ENCODE peak calls at places on chromosomes 12 and 14, in seven cellular contexts. O, U, A, C, B, T and R are unnamed samples.
A peak's percentile ranks its signal among the peaks of the same experiment; 100 is the strongest.

GRCh38 chr12:89278862-89279261 is 73.4 kb downstream of the DUSP6 start:
- DNase-seq in O (no peak), U (no peak), A (no peak), C (no peak), B (no peak), T (no peak), R (peak; percentile 8)

GRCh38 chr14:100815478-100816285 is 10.2 kb upstream of the MEG3 start:
- DNase-seq in O (no peak), U (no peak), A (no peak), C (no peak), B (no peak), T (no peak), R (no peak)

GRCh38 chr14:24390696-24391468 is 7.9 kb upstream of the NYNRIN start:
- DNase-seq in O (no peak), U (no peak), A (no peak), C (no peak), B (no peak), T (no peak), R (no peak)

GRCh38 chr14:101589486-101590015 is 28.3 kb downstream of the DIO3 start:
- DNase-seq in O (no peak), U (no peak), A (no peak), C (no peak), B (no peak), T (no peak), R (no peak)

GRCh38 chr14:100680439-100681051 is 46.1 kb upstream of the DLK1 start:
- DNase-seq in O (no peak), U (no peak), A (no peak), C (no peak), B (no peak), T (no peak), R (no peak)

GRCh38 chr14:67602071-67602470 is 2.0 kb upstream of the PIGH start:
- DNase-seq in O (no peak), U (no peak), A (no peak), C (no peak), B (no peak), T (no peak), R (peak; percentile 58)

GRCh38 chr14:34714320-34715107 is at the start of gene CFL2:
- DNase-seq in O (peak; percentile 80), U (peak; percentile 93), A (peak; percentile 84), C (peak; percentile 52), B (peak; percentile 6), T (peak; percentile 54), R (peak; percentile 90)

GRCh38 chr12:100661300-100661951 is 87.9 kb downstream of the GAS2L3 start:
- DNase-seq in O (no peak), U (no peak), A (no peak), C (no peak), B (no peak), T (no peak), R (peak; percentile 86)

GRCh38 chr14:20305265-20306078 is at the start of gene TTC5:
- DNase-seq in O (peak; percentile 76), U (peak; percentile 91), A (peak; percentile 89), C (peak; percentile 92), B (peak; percentile 22), T (peak; percentile 78), R (peak; percentile 91)

GRCh38 chr12:79114896-79115295 is 250.3 kb downstream of the SYT1 start:
- DNase-seq in O (peak; percentile 41), U (no peak), A (no peak), C (no peak), B (no peak), T (no peak), R (no peak)

GRCh38 chr14:30882431-30882830 is 8.1 kb downstream of the COCH start:
- DNase-seq in O (no peak), U (no peak), A (no peak), C (no peak), B (no peak), T (no peak), R (no peak)

GRCh38 chr12:115570271-115570777 is 707.2 kb downstream of the MED13L start:
- DNase-seq in O (peak; percentile 58), U (no peak), A (no peak), C (no peak), B (no peak), T (no peak), R (no peak)

GRCh38 chr14:93303659-93304058 is 29.2 kb downstream of the BTBD7 start:
- DNase-seq in O (no peak), U (peak; percentile 54), A (no peak), C (no peak), B (no peak), T (no peak), R (peak; percentile 43)

GRCh38 chr12:69897744-69898143 is 72.7 kb downstream of the MYRFL start:
- DNase-seq in O (no peak), U (peak; percentile 99), A (no peak), C (no peak), B (no peak), T (no peak), R (peak; percentile 92)

GRCh38 chr12:60191676-60192359 is 596.0 kb downstream of the SLC16A7 start:
- DNase-seq in O (no peak), U (no peak), A (no peak), C (no peak), B (no peak), T (no peak), R (no peak)

GRCh38 chr12:27534060-27534764 is 10.2 kb downstream of the PPFIBP1 start:
- DNase-seq in O (no peak), U (peak; percentile 55), A (no peak), C (peak; percentile 15), B (no peak), T (no peak), R (no peak)

GRCh38 chr12:56146492-56147460 is 5.6 kb upstream of the MYL6B start:
- DNase-seq in O (no peak), U (no peak), A (no peak), C (no peak), B (no peak), T (no peak), R (no peak)

GRCh38 chr12:39443704-39444234 is 849 bp upstream of the KIF21A start:
- DNase-seq in O (no peak), U (no peak), A (no peak), C (no peak), B (no peak), T (no peak), R (peak; percentile 13)

GRCh38 chr14:61564623-61565091 is 130.7 kb upstream of the HIF1A start:
- DNase-seq in O (no peak), U (peak; percentile 97), A (no peak), C (no peak), B (no peak), T (no peak), R (peak; percentile 83)

GRCh38 chr12:11576104-11576503 is 73.4 kb upstream of the ETV6 start:
- DNase-seq in O (no peak), U (no peak), A (no peak), C (peak; percentile 28), B (no peak), T (no peak), R (peak; percentile 10)

GRCh38 chr14:77923131-77923933 is 123.4 kb downstream of the ADCK1 start:
- DNase-seq in O (no peak), U (peak; percentile 62), A (no peak), C (no peak), B (no peak), T (no peak), R (no peak)

GRCh38 chr12:15956413-15957185 is 45.5 kb downstream of the DERA start:
- DNase-seq in O (no peak), U (peak; percentile 95), A (no peak), C (no peak), B (no peak), T (no peak), R (no peak)

GRCh38 chr14:89924224-89924623 is 30.3 kb downstream of the EFCAB11 start:
- DNase-seq in O (no peak), U (no peak), A (no peak), C (no peak), B (no peak), T (no peak), R (no peak)

GRCh38 chr14:71711619-71712018 is 220.6 kb upstream of the RGS6 start:
- DNase-seq in O (no peak), U (no peak), A (no peak), C (no peak), B (no peak), T (no peak), R (no peak)

GRCh38 chr12:94649349-94650142 is 811 bp downstream of the TMCC3 start:
- DNase-seq in O (peak; percentile 11), U (peak; percentile 82), A (peak; percentile 79), C (no peak), B (no peak), T (no peak), R (peak; percentile 60)

GRCh38 chr12:110109837-110110535 is 14.2 kb upstream of the IFT81 start:
- DNase-seq in O (no peak), U (no peak), A (no peak), C (no peak), B (no peak), T (no peak), R (no peak)

GRCh38 chr12:6114476-6114870 is 10.0 kb downstream of the VWF start:
- DNase-seq in O (no peak), U (peak; percentile 62), A (no peak), C (no peak), B (no peak), T (no peak), R (no peak)

GRCh38 chr12:4250691-4251090 is 22.9 kb upstream of the CCND2 start:
- DNase-seq in O (no peak), U (peak; percentile 57), A (no peak), C (no peak), B (no peak), T (no peak), R (no peak)

GRCh38 chr12:59396519-59396918 is 199.3 kb upstream of the SLC16A7 start:
- DNase-seq in O (no peak), U (no peak), A (no peak), C (no peak), B (no peak), T (no peak), R (no peak)

GRCh38 chr14:92663049-92663448 is 85.4 kb downstream of the LGMN start:
- DNase-seq in O (no peak), U (no peak), A (no peak), C (no peak), B (no peak), T (no peak), R (no peak)

GRCh38 chr12:66239295-66239694 is 50.3 kb downstream of the IRAK3 start:
- DNase-seq in O (no peak), U (no peak), A (no peak), C (no peak), B (no peak), T (no peak), R (peak; percentile 65)

GRCh38 chr14:100810861-100811461 is 15.0 kb upstream of the MEG3 start:
- DNase-seq in O (no peak), U (no peak), A (no peak), C (no peak), B (no peak), T (no peak), R (peak; percentile 22)

GRCh38 chr12:43453761-43454160 is 98.2 kb downstream of the ADAMTS20 start:
- DNase-seq in O (no peak), U (no peak), A (no peak), C (no peak), B (no peak), T (no peak), R (no peak)

GRCh38 chr14:96261053-96261452 is 5.0 kb downstream of the BDKRB1 start:
- DNase-seq in O (no peak), U (no peak), A (no peak), C (no peak), B (no peak), T (no peak), R (no peak)

GRCh38 chr12:124704619-124705018 is 137.2 kb upstream of the NCOR2 start:
- DNase-seq in O (no peak), U (peak; percentile 70), A (no peak), C (no peak), B (no peak), T (no peak), R (no peak)

GRCh38 chr12:126286203-126286602 is 1221.0 kb downstream of the AACS start:
- DNase-seq in O (no peak), U (no peak), A (no peak), C (no peak), B (no peak), T (no peak), R (no peak)

GRCh38 chr14:41663478-41663845 is 56.8 kb downstream of the LRFN5 start:
- DNase-seq in O (no peak), U (no peak), A (no peak), C (no peak), B (no peak), T (no peak), R (peak; percentile 25)

GRCh38 chr14:57869530-57870088 is 3.7 kb upstream of the SLC35F4 start:
- DNase-seq in O (peak; percentile 23), U (no peak), A (no peak), C (no peak), B (no peak), T (no peak), R (no peak)